ENCODE peak calls at places on chromosomes 16 and 17, in seven cellular contexts. C is PC-3; R is astrocyte; P is tibial nerve; Z is CD4-positive, alpha-beta T cell; M is heart left ventricle; J is CD8-positive, alpha-beta T cell. E is an unnamed sample. For H3K27me3, the result is how much of the 10 kb centered on the place peaks cover.

GRCh38 chr17:12812877-12813276 is 23.6 kb downstream of the ARHGAP44 start:
- DNase-seq in C (no peak), R (no peak), P (no peak), Z (no peak), M (no peak), J (no peak), E (no peak)

GRCh38 chr17:19418312-19418992 is 7.4 kb downstream of the RNF112 start:
- DNase-seq in C (peak), R (peak), P (peak), Z (no peak), M (no peak), J (no peak), E (peak)

GRCh38 chr17:18992454-18993130 is 12.0 kb downstream of the FAM83G start:
- DNase-seq in C (no peak), R (no peak), P (no peak), Z (peak), M (no peak), J (peak), E (no peak)

GRCh38 chr17:65324977-65325376 is 187.8 kb downstream of the RGS9 start:
- DNase-seq in C (no peak), R (no peak), P (peak), Z (no peak), M (no peak), J (no peak), E (no peak)

GRCh38 chr17:39365252-39365651 is 36.2 kb downstream of the FBXL20 start:
- DNase-seq in C (no peak), R (peak), P (no peak), Z (no peak), M (no peak), J (no peak), E (no peak)

GRCh38 chr17:78159575-78160158 is 8.7 kb upstream of the SYNGR2 start:
- DNase-seq in C (peak), R (peak), P (no peak), Z (no peak), M (no peak), J (no peak), E (no peak)

GRCh38 chr17:49612721-49613120 is 37.0 kb downstream of the NXPH3 start:
- DNase-seq in C (no peak), R (no peak), P (no peak), Z (no peak), M (no peak), J (no peak), E (no peak)

GRCh38 chr16:90020260-90020837 is 1.1 kb upstream of the DBNDD1 start:
- DNase-seq in C (no peak), R (peak), P (no peak), Z (no peak), M (no peak), J (no peak), E (no peak)

GRCh38 chr17:51555153-51555552 is 294.8 kb downstream of the UTP18 start:
- DNase-seq in C (no peak), R (no peak), P (no peak), Z (no peak), M (no peak), J (no peak), E (no peak)

GRCh38 chr17:3678095-3678820 is 9.6 kb downstream of the EMC6 start:
- DNase-seq in C (peak), R (peak), P (no peak), Z (no peak), M (no peak), J (no peak), E (no peak)

GRCh38 chr17:7323731-7324437 is 5.3 kb downstream of the NEURL4 start:
- DNase-seq in C (peak), R (no peak), P (peak), Z (peak), M (peak), J (peak), E (peak)

DNA sequence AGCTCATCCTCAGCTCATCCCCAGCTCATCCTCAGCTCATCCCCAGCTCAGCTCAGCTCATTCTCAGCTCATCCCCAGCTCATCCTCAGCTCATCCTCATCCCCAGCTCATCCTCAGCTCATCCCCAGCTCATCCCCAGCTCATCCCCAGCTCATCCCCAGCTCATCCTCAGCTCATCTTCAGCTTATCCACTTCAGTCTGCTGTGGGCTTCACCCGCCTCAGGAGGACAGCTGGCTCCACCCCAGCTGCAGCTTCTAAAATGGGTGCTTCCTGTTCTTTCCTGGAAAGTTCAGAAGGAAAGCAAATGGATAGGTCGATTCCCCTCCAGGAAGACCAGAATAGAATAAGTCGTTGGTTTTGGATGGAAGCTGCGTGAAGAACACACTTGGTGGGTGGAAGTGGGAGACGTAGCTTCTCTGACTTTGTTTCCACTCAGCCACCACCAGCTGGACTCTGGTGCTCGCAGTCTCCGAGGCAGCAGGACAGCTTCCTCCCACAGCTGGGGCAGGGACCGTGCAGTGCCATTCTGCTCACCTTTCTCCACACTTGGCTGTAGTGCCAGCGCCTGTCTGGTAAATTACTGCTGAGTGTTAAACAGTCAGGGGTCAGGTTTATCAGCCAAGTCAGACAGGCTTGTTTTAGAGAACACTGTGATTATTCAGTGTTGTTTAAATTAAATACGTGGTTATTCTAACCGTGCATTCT is 61.2 kb upstream of the CHMP6 start:
- DNase-seq in C (no peak), R (no peak), P (no peak), Z (no peak), M (no peak), J (no peak), E (no peak)
- H3K27me3 ChIP-seq in C (under half), R (under half), P (under half), Z (under half), M (under half), J (under half), E (under half)

DNA sequence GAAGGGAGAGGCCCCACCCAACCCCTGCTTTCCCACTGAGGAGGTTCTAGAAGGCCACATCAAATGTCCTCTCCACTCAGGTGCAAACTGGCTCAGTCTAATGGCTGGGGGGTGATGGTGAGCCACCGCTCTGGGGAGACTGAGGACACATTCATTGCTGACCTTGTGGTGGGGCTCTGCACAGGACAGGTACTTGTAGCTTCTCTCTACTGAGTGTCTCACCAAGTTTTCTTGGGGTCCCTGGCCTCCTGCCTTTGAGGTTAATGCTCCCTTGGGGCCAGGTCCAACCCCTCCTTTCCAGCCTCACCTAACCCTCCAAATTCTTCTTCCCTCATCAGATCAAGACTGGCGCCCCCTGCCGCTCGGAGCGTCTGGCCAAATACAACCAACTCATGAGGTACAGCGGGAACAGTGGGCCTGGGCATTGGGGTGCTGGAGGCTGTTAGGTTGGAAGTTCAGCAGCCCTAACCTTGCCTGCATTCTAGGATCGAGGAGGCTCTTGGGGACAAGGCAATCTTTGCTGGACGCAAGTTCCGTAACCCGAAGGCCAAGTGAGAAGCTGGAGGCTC is 5.7 kb downstream of the ENO3 start:
- DNase-seq in C (no peak), R (no peak), P (no peak), Z (no peak), M (no peak), J (peak), E (no peak)
- TF ChIP-seq CTCF in C (peak), R (peak), P (no peak), Z (peak), M (no peak), J (no peak), E (peak)

GRCh38 chr16:54286330-54287017 is at the start of gene IRX3:
- DNase-seq in C (peak), R (peak), P (peak), Z (no peak), M (peak), J (no peak), E (peak)
- H3K27me3 ChIP-seq in C (under half), R (under half), P (under half), Z (half or more), M (half or more), J (under half), E (half or more)

DNA sequence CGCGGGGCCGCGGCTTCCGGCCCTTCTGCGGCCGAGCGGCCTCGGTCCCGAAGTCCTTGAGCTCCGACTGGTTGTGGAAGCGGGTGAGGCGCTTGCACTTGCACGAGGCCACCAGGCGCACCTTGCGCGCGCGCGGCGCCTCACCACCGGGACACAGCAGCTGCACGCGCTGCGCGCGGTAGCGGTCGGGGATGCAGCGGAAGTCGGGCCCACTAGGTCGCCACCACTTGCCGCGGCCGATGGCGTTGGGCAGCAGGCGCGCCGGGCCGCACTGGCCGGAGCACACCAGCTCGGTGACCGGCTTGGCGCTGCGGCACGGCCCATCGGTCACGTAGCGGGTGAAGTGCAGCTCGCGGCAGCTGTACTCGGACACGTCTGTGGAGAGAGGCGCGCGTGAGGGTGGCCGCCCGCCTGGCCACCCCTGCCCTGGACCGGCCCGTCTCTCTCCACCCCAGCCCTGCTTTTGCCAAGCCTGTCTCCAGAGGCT is 3.2 kb downstream of the SOST start:
- DNase-seq in C (peak), R (peak), P (no peak), Z (no peak), M (no peak), J (no peak), E (no peak)
- TF ChIP-seq CTCF in C (no peak), R (no peak), P (no peak), Z (no peak), M (no peak), J (no peak), E (no peak)

GRCh38 chr16:2786061-2786825 is 1.1 kb downstream of the PRSS33 start:
- DNase-seq in C (no peak), R (no peak), P (no peak), Z (no peak), M (no peak), J (no peak), E (no peak)
- H3K27me3 ChIP-seq in C (under half), R (under half), P (under half), Z (under half), M (under half), J (under half), E (under half)

GRCh38 chr16:85461814-85462404 is 151.2 kb upstream of the GSE1 start:
- DNase-seq in C (no peak), R (peak), P (no peak), Z (no peak), M (no peak), J (no peak), E (no peak)
- TF ChIP-seq CTCF in C (no peak), R (no peak), P (no peak), Z (no peak), M (no peak), J (no peak), E (no peak)

E was measured in brain microvascular endothelial cell.